ENCODE peak calls at places on chromosomes 4 and X, in four cellular contexts. One of them, this sample, is unnamed.

GRCh38 chr4:7832331-7832730 is 107.3 kb downstream of the AFAP1 start:
- DNase-seq in HEK293T: no peak
- DNase-seq in GM12878: no peak
- DNase-seq in K562: no peak
- DNase-seq in this sample: no peak

GRCh38 chrX:95071621-95072020 is 1397.6 kb downstream of the FAM133A start:
- DNase-seq in HEK293T: no peak
- DNase-seq in GM12878: no peak
- DNase-seq in K562: no peak
- DNase-seq in this sample: no peak

GRCh38 chr4:159383569-159383934 is 280.7 kb downstream of the RAPGEF2 start:
- DNase-seq in HEK293T: no peak
- DNase-seq in GM12878: no peak
- DNase-seq in K562: no peak
- DNase-seq in this sample: no peak

GRCh38 chr4:139866270-139866962 is 200.8 kb downstream of the MGST2 start:
- DNase-seq in HEK293T: no peak
- DNase-seq in GM12878: no peak
- DNase-seq in K562: no peak
- DNase-seq in this sample: no peak

GRCh38 chrX:443676-444210 is 57.0 kb upstream of the PPP2R3B start:
- DNase-seq in HEK293T: no peak
- DNase-seq in GM12878: no peak
- DNase-seq in K562: no peak
- DNase-seq in this sample: no peak

GRCh38 chr4:6199344-6199921 is 916 bp downstream of the JAKMIP1 start:
- DNase-seq in HEK293T: no peak
- DNase-seq in GM12878: no peak
- DNase-seq in K562: no peak
- DNase-seq in this sample: no peak

GRCh38 chrX:8364369-8365141 is 100.1 kb upstream of the VCX3B start:
- DNase-seq in HEK293T: peak
- DNase-seq in GM12878: no peak
- DNase-seq in K562: peak
- DNase-seq in this sample: peak

GRCh38 chrX:143683486-143683885 is 37.1 kb downstream of the SPANXN2 start:
- DNase-seq in HEK293T: no peak
- DNase-seq in GM12878: no peak
- DNase-seq in K562: no peak
- DNase-seq in this sample: no peak

GRCh38 chr4:151688003-151688784 is 72.6 kb downstream of the GATB start:
- DNase-seq in HEK293T: no peak
- DNase-seq in GM12878: no peak
- DNase-seq in K562: no peak
- DNase-seq in this sample: no peak

GRCh38 chr4:86532851-86533250 is 61.3 kb upstream of the PTPN13 start:
- DNase-seq in HEK293T: no peak
- DNase-seq in GM12878: no peak
- DNase-seq in K562: no peak
- DNase-seq in this sample: no peak

GRCh38 chr4:8468746-8469535 is 28.4 kb downstream of the TRMT44 start:
- DNase-seq in HEK293T: peak
- DNase-seq in GM12878: peak
- DNase-seq in K562: peak
- DNase-seq in this sample: peak

DNA sequence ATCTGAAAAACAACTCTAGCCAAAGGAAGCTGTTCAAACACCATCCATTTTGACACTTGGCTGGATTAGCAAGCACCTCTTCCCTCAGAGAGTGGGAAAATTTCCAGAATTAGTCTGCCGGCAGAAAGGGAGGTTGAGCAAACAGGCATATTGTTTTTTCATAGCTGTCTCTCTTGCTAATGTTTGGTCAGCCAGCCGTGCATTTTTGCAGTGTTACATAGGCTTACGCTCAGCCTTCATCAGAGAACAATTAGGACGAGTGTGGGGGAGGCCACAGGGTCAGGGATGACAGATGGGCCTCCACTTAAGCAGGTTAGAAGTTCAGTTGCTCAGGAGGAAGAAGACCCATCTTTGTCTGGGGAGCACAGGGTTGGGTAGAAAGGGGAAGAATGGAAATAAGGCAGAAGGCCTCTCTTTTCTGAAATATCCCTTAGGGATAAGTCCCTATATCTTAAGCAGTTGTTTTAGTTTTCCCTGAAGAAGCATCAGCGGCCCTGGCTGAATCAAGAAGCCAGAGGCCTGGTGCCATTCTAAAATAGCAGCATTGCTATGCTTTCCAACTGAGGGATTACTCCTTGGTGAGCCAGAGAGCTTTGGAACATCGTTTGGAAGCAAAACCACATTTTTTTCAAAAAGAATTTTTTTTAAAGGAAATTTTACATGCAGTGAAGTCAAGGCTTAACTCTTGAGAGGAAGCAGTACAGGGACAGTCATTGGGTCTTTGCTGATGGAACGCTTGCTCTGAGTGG is 118.7 kb downstream of the SMIM20 start:
- DNase-seq in HEK293T: no peak
- DNase-seq in GM12878: no peak
- DNase-seq in K562: no peak
- DNase-seq in this sample: peak
- TF ChIP-seq FOXM1 in HEK293T: no peak
- TF ChIP-seq FOXM1 in GM12878: no peak
- TF ChIP-seq FOXM1 in K562: no peak
- TF ChIP-seq FOXM1 in this sample: no peak

GRCh38 chr4:141462361-141462760 is 174.0 kb upstream of the IL15 start:
- DNase-seq in HEK293T: no peak
- DNase-seq in GM12878: no peak
- DNase-seq in K562: no peak
- DNase-seq in this sample: no peak
- TF ChIP-seq TARDBP in HEK293T: no peak
- TF ChIP-seq TARDBP in GM12878: no peak
- TF ChIP-seq TARDBP in K562: no peak
- TF ChIP-seq TARDBP in this sample: no peak

GRCh38 chr4:71593306-71593705 is 190.6 kb downstream of the GC start:
- DNase-seq in HEK293T: no peak
- DNase-seq in GM12878: no peak
- DNase-seq in K562: no peak
- DNase-seq in this sample: no peak
- TF ChIP-seq FOXM1 in HEK293T: no peak
- TF ChIP-seq FOXM1 in GM12878: no peak
- TF ChIP-seq FOXM1 in K562: no peak
- TF ChIP-seq FOXM1 in this sample: no peak

DNA sequence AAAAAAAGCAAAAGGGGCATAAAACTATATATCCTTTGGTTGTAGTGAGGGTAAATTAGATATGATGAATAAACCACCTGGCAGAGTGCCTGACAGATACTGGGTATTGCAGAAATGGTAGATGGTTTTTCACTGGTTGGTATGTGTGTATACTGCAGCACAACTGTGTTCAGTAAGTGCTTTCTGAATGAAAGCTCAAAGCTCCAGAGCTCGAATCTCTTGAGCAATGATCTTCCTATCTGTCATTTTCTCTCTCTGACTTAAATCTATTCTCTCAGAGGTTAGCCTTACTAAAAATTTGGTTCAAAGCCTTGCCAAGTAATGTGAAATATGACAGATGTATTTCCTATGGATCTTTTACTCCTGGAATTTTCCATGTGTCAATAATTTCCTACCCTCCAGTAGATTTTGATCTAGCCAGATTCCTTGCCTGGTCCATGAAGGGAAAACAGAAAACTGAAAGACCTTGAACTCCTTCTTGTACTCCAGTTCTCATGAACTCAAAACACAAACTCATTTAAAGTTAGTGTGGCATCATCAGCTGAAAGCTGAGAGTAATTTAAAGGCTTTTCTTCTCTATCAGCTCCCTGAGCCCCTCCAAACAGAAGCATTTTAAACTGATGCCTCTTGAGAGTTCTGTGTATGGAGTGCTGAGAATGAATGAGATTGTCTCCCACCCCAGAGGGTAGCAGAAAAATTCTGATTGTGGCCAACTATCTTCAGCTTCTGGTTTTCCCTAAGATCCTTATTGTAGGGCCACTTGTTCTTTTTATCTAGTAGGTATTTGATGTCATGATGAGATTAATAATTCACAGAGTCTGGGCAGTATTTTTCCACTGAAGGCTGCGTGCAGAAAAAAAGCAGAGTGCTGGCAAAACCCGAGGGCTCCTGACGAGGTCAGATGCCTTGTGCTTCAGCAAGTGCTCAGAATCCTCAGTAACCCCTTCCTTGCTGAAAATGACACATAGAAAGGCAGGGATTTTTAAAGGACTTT is 363.4 kb upstream of the BOD1L1 start:
- DNase-seq in HEK293T: no peak
- DNase-seq in GM12878: no peak
- DNase-seq in K562: no peak
- DNase-seq in this sample: peak
- TF ChIP-seq TARDBP in HEK293T: no peak
- TF ChIP-seq TARDBP in GM12878: no peak
- TF ChIP-seq TARDBP in K562: no peak
- TF ChIP-seq TARDBP in this sample: no peak

DNA sequence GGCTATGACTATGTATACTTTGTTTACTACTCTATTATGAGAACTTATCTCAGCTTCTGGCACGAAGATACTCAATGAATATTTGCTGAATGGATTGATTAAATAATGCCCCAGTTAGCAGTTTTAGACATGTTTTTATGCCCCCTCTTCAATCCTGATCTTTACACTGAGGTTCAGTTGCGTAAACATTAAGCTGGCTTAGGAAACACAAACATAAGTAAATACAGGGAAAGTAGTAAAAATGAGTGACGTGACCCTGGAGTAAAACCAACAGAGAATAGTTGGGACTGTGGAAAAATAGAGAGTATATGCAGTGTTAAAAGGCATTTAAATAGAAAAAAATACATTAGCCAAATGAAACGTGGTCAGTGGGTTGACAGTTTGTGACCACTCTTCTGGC is 387.0 kb upstream of the ACTRT1 start:
- DNase-seq in HEK293T: no peak
- DNase-seq in GM12878: no peak
- DNase-seq in K562: no peak
- DNase-seq in this sample: peak
- TF ChIP-seq FOXM1 in HEK293T: no peak
- TF ChIP-seq FOXM1 in GM12878: no peak
- TF ChIP-seq FOXM1 in K562: no peak
- TF ChIP-seq FOXM1 in this sample: no peak

GRCh38 chrX:116281106-116281505 is 110.6 kb downstream of the AGTR2 start:
- DNase-seq in HEK293T: no peak
- DNase-seq in GM12878: no peak
- DNase-seq in K562: no peak
- DNase-seq in this sample: no peak

GRCh38 chrX:116278819-116279218 is 108.3 kb downstream of the AGTR2 start:
- DNase-seq in HEK293T: no peak
- DNase-seq in GM12878: no peak
- DNase-seq in K562: no peak
- DNase-seq in this sample: no peak

GRCh38 chrX:116272881-116273280 is 102.3 kb downstream of the AGTR2 start:
- DNase-seq in HEK293T: no peak
- DNase-seq in GM12878: no peak
- DNase-seq in K562: no peak
- DNase-seq in this sample: no peak

GRCh38 chrX:116276191-116276700 is 105.7 kb downstream of the AGTR2 start:
- DNase-seq in HEK293T: no peak
- DNase-seq in GM12878: no peak
- DNase-seq in K562: no peak
- DNase-seq in this sample: no peak

DNA sequence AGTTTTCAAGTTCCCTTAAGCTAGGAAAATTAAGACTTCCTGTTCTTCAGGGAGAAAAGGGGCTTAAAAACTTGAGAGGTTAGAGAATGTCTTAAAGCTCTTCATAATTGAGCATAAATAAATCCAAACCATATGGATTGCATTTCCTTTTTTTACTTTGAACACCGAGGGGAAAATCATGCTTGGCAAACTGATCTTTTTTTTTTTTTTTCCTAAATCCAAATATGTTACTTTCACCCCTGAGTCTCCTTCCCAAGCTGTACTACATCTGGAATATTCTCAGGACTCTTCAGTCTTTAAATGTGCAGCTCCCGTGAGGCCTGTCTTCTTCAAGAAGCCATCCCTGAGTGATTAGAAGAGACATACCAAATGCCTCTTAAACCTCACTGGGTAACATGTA is 106.8 kb downstream of the AGTR2 start:
- DNase-seq in HEK293T: no peak
- DNase-seq in GM12878: no peak
- DNase-seq in K562: no peak
- DNase-seq in this sample: no peak
- TF ChIP-seq TARDBP in HEK293T: no peak
- TF ChIP-seq TARDBP in GM12878: no peak
- TF ChIP-seq TARDBP in K562: no peak
- TF ChIP-seq TARDBP in this sample: no peak

DNA sequence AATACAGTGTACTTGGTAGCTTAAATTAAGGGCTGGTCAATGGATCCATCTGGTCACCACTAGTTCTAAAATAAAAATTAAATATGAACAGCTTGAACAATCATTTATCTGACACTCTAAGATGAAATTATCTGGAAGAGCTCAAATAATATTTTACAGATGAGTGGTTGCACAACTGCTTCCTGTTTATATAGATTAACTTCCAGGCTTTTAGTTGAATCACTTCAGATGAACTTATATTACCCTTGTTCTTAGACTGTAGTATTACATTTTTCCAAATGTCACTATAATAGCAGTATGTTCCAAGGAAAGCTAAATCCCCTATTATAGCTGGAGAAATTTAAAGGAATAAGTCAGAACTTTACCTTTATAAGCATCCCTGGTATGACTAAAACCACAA is 92.3 kb upstream of the SMIM10 start:
- DNase-seq in HEK293T: no peak
- DNase-seq in GM12878: no peak
- DNase-seq in K562: no peak
- DNase-seq in this sample: no peak
- TF ChIP-seq FOXM1 in HEK293T: no peak
- TF ChIP-seq FOXM1 in GM12878: no peak
- TF ChIP-seq FOXM1 in K562: no peak
- TF ChIP-seq FOXM1 in this sample: no peak

GRCh38 chrX:110013968-110014367 is 11.1 kb downstream of the TMEM164 start:
- DNase-seq in HEK293T: no peak
- DNase-seq in GM12878: no peak
- DNase-seq in K562: no peak
- DNase-seq in this sample: no peak

GRCh38 chrX:110012818-110013484 is 10.0 kb downstream of the TMEM164 start:
- DNase-seq in HEK293T: no peak
- DNase-seq in GM12878: no peak
- DNase-seq in K562: no peak
- DNase-seq in this sample: no peak

GRCh38 chrX:110015915-110016314 is 13.0 kb downstream of the TMEM164 start:
- DNase-seq in HEK293T: no peak
- DNase-seq in GM12878: no peak
- DNase-seq in K562: no peak
- DNase-seq in this sample: no peak

DNA sequence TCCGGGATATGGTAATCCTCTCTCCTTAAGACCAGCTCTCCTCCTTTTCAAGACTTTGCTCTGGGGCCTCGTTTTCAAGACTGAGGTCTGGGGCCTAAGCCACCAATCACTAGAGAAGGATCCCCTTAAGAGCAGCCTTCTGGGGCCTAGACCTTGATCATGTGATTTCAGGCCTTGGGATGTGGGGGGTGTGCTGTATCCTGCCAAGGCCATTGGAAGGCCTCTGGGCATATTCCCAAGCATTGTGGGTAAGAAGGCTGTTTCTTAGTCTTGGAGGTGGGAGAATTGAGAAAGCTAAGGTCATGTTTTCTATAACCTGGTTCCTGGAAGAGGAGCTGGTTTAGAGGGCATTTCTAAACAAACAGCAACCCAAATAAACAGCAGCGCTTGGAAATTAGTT is 12.1 kb downstream of the TMEM164 start:
- DNase-seq in HEK293T: no peak
- DNase-seq in GM12878: no peak
- DNase-seq in K562: no peak
- DNase-seq in this sample: no peak
- TF ChIP-seq TARDBP in HEK293T: no peak
- TF ChIP-seq TARDBP in GM12878: no peak
- TF ChIP-seq TARDBP in K562: no peak
- TF ChIP-seq TARDBP in this sample: no peak